ENCODE peak calls at places on chromosomes 3 and 15, in eight cellular contexts. One of them, this sample, is unnamed. For H3K4me1 and H3K36me3, the result is how much of the 10 kb centered on the place peaks cover.

GRCh38 chr15:30906366-30906765 is 2.7 kb downstream of the FAN1 start:
- DNase-seq in CD8-positive, alpha-beta T cell: no peak
- DNase-seq in fibroblast of lung: no peak
- DNase-seq in thoracic aorta: no peak
- DNase-seq in osteoblast: no peak
- DNase-seq in ovary: no peak
- DNase-seq in body of pancreas: no peak
- DNase-seq in IMR-90: no peak
- DNase-seq in this sample: no peak

GRCh38 chr3:60657972-60658371 is 593.3 kb downstream of the FHIT start:
- DNase-seq in thoracic aorta: no peak
- DNase-seq in osteoblast: no peak
- DNase-seq in fibroblast of lung: no peak
- DNase-seq in IMR-90: no peak
- DNase-seq in ovary: no peak
- DNase-seq in body of pancreas: no peak
- DNase-seq in CD8-positive, alpha-beta T cell: no peak
- DNase-seq in this sample: no peak

GRCh38 chr15:73924258-73924921 is 1.9 kb upstream of the LOXL1 start:
- DNase-seq in IMR-90: peak
- DNase-seq in CD8-positive, alpha-beta T cell: no peak
- DNase-seq in thoracic aorta: no peak
- DNase-seq in ovary: peak
- DNase-seq in fibroblast of lung: peak
- DNase-seq in osteoblast: peak
- DNase-seq in body of pancreas: no peak
- DNase-seq in this sample: peak

GRCh38 chr3:32872487-32873382 is 54.9 kb downstream of the TRIM71 start:
- DNase-seq in IMR-90: no peak
- DNase-seq in ovary: peak
- DNase-seq in thoracic aorta: no peak
- DNase-seq in body of pancreas: peak
- DNase-seq in fibroblast of lung: peak
- DNase-seq in CD8-positive, alpha-beta T cell: no peak
- DNase-seq in osteoblast: no peak
- DNase-seq in this sample: no peak

GRCh38 chr3:17077614-17078013 is 192.9 kb downstream of the PLCL2 start:
- DNase-seq in ovary: no peak
- DNase-seq in thoracic aorta: no peak
- DNase-seq in CD8-positive, alpha-beta T cell: no peak
- DNase-seq in IMR-90: no peak
- DNase-seq in fibroblast of lung: no peak
- DNase-seq in osteoblast: peak
- DNase-seq in body of pancreas: no peak
- DNase-seq in this sample: no peak

GRCh38 chr3:52521881-52522650 is 11.6 kb downstream of the NT5DC2 start:
- DNase-seq in thoracic aorta: no peak
- DNase-seq in IMR-90: no peak
- DNase-seq in fibroblast of lung: no peak
- DNase-seq in body of pancreas: no peak
- DNase-seq in CD8-positive, alpha-beta T cell: no peak
- DNase-seq in osteoblast: peak
- DNase-seq in ovary: no peak
- DNase-seq in this sample: no peak

GRCh38 chr3:172132159-172132586 is 92.8 kb downstream of the FNDC3B start:
- DNase-seq in osteoblast: no peak
- DNase-seq in CD8-positive, alpha-beta T cell: no peak
- DNase-seq in fibroblast of lung: no peak
- DNase-seq in thoracic aorta: no peak
- DNase-seq in ovary: no peak
- DNase-seq in IMR-90: no peak
- DNase-seq in body of pancreas: no peak
- DNase-seq in this sample: no peak

GRCh38 chr3:109851854-109852253 is 514.5 kb upstream of the DPPA4 start:
- DNase-seq in fibroblast of lung: no peak
- DNase-seq in body of pancreas: no peak
- DNase-seq in CD8-positive, alpha-beta T cell: no peak
- DNase-seq in ovary: no peak
- DNase-seq in IMR-90: no peak
- DNase-seq in osteoblast: no peak
- DNase-seq in thoracic aorta: no peak
- DNase-seq in this sample: no peak

GRCh38 chr3:57977755-57978715 is 30.2 kb upstream of the FLNB start:
- DNase-seq in fibroblast of lung: no peak
- DNase-seq in CD8-positive, alpha-beta T cell: no peak
- DNase-seq in IMR-90: no peak
- DNase-seq in body of pancreas: no peak
- DNase-seq in thoracic aorta: no peak
- DNase-seq in osteoblast: peak
- DNase-seq in ovary: no peak
- DNase-seq in this sample: no peak

GRCh38 chr3:25520926-25521559 is 93.0 kb downstream of the RARB start:
- DNase-seq in body of pancreas: no peak
- DNase-seq in CD8-positive, alpha-beta T cell: no peak
- DNase-seq in ovary: no peak
- DNase-seq in IMR-90: no peak
- DNase-seq in fibroblast of lung: no peak
- DNase-seq in osteoblast: no peak
- DNase-seq in thoracic aorta: no peak
- DNase-seq in this sample: no peak

GRCh38 chr3:69095636-69096035 is 10.9 kb downstream of the ARL6IP5 start:
- DNase-seq in body of pancreas: no peak
- DNase-seq in ovary: no peak
- DNase-seq in IMR-90: no peak
- DNase-seq in osteoblast: no peak
- DNase-seq in CD8-positive, alpha-beta T cell: no peak
- DNase-seq in thoracic aorta: no peak
- DNase-seq in fibroblast of lung: no peak
- DNase-seq in this sample: no peak

GRCh38 chr3:156483961-156484787 is 70.7 kb downstream of the SSR3 start:
- DNase-seq in ovary: peak
- DNase-seq in osteoblast: no peak
- DNase-seq in thoracic aorta: no peak
- DNase-seq in CD8-positive, alpha-beta T cell: no peak
- DNase-seq in IMR-90: peak
- DNase-seq in body of pancreas: no peak
- DNase-seq in fibroblast of lung: peak
- DNase-seq in this sample: peak

GRCh38 chr3:47889001-47889757 is 86.2 kb downstream of the DHX30 start:
- DNase-seq in IMR-90: no peak
- DNase-seq in body of pancreas: no peak
- DNase-seq in fibroblast of lung: no peak
- DNase-seq in ovary: no peak
- DNase-seq in thoracic aorta: no peak
- DNase-seq in osteoblast: no peak
- DNase-seq in CD8-positive, alpha-beta T cell: no peak
- DNase-seq in this sample: no peak

GRCh38 chr3:10300087-10300486 is 7.3 kb upstream of the GHRL start:
- DNase-seq in body of pancreas: no peak
- DNase-seq in fibroblast of lung: no peak
- DNase-seq in osteoblast: no peak
- DNase-seq in IMR-90: no peak
- DNase-seq in ovary: no peak
- DNase-seq in thoracic aorta: no peak
- DNase-seq in CD8-positive, alpha-beta T cell: no peak
- DNase-seq in this sample: no peak

GRCh38 chr3:17798000-17798399 is 55.6 kb upstream of the TBC1D5 start:
- DNase-seq in IMR-90: no peak
- DNase-seq in ovary: no peak
- DNase-seq in CD8-positive, alpha-beta T cell: no peak
- DNase-seq in osteoblast: no peak
- DNase-seq in body of pancreas: no peak
- DNase-seq in fibroblast of lung: no peak
- DNase-seq in thoracic aorta: no peak
- DNase-seq in this sample: no peak

GRCh38 chr3:185270262-185270955 is 16.6 kb upstream of the EHHADH start:
- DNase-seq in fibroblast of lung: peak
- DNase-seq in osteoblast: peak
- DNase-seq in ovary: no peak
- DNase-seq in CD8-positive, alpha-beta T cell: no peak
- DNase-seq in body of pancreas: no peak
- DNase-seq in IMR-90: peak
- DNase-seq in thoracic aorta: no peak
- DNase-seq in this sample: peak

GRCh38 chr3:4584537-4585249 is 91.5 kb downstream of the ITPR1 start:
- DNase-seq in body of pancreas: no peak
- DNase-seq in CD8-positive, alpha-beta T cell: no peak
- DNase-seq in osteoblast: peak
- DNase-seq in fibroblast of lung: no peak
- DNase-seq in ovary: peak
- DNase-seq in thoracic aorta: no peak
- DNase-seq in IMR-90: peak
- DNase-seq in this sample: no peak

GRCh38 chr3:141015486-141015885 is 35.7 kb upstream of the SPSB4 start:
- DNase-seq in CD8-positive, alpha-beta T cell: no peak
- DNase-seq in fibroblast of lung: peak
- DNase-seq in osteoblast: peak
- DNase-seq in thoracic aorta: no peak
- DNase-seq in IMR-90: no peak
- DNase-seq in ovary: no peak
- DNase-seq in body of pancreas: no peak
- DNase-seq in this sample: no peak

GRCh38 chr3:141336672-141337522 is 31.4 kb upstream of the ZBTB38 start:
- DNase-seq in IMR-90: peak
- DNase-seq in ovary: no peak
- DNase-seq in body of pancreas: no peak
- DNase-seq in thoracic aorta: no peak
- DNase-seq in osteoblast: peak
- DNase-seq in CD8-positive, alpha-beta T cell: no peak
- DNase-seq in fibroblast of lung: peak
- DNase-seq in this sample: no peak

DNA sequence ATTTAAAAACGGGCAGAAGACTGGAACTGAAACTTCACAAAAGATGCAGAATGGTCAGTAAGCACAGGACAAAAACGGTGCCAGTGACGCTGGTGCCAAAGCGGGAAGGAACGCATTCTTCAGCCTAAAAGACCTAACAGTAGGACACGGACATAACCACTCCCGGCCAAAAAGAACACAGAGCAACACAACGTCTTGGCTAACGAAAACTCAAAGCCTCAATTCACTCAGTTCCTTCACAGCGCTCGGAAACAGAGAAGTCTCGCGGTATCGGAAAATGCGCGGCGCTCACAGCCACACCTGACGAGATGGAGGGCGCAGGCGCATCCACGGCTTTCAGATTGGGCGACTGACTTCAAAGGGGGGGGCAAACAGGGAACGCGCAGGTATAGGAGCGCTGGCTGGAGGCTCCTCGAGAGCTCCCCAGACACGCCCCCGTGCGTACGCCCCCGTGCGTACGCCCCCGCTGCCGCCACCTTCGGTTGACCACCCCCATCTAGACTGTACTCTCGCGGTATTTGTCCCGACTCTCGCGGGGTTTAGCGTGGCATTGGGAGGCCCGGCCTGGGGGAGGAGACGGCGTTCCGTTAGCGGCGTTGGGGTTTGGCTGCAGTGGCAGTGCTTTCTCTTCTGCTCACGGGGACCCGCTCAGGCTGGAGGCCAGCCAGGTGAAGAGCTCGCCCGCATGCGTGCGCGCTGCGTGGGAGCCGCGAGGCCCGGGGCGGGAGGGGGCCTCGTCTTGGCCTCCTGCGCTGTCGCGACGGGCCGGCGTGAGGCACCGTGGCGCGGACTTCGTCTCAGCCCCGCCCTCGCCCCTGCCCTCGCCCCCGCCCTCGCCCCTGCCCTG is at the start of gene NKTR:
- DNase-seq in thoracic aorta: peak
- DNase-seq in IMR-90: peak
- DNase-seq in body of pancreas: peak
- DNase-seq in fibroblast of lung: peak
- DNase-seq in osteoblast: peak
- DNase-seq in CD8-positive, alpha-beta T cell: peak
- DNase-seq in ovary: peak
- DNase-seq in this sample: peak
- TF ChIP-seq CTCF in thoracic aorta: no peak
- TF ChIP-seq CTCF in IMR-90: no peak
- TF ChIP-seq CTCF in body of pancreas: no peak
- TF ChIP-seq CTCF in fibroblast of lung: no peak
- TF ChIP-seq CTCF in osteoblast: no peak
- TF ChIP-seq CTCF in CD8-positive, alpha-beta T cell: no peak
- TF ChIP-seq CTCF in ovary: no peak
- TF ChIP-seq CTCF in this sample: no peak

GRCh38 chr3:134330895-134331810 is 43.1 kb downstream of the AMOTL2 start:
- DNase-seq in IMR-90: peak
- DNase-seq in CD8-positive, alpha-beta T cell: no peak
- DNase-seq in thoracic aorta: no peak
- DNase-seq in ovary: no peak
- DNase-seq in fibroblast of lung: peak
- DNase-seq in osteoblast: peak
- DNase-seq in body of pancreas: no peak
- DNase-seq in this sample: no peak
- H3K4me1 ChIP-seq in IMR-90: half or more
- H3K4me1 ChIP-seq in CD8-positive, alpha-beta T cell: under half
- H3K4me1 ChIP-seq in thoracic aorta: half or more
- H3K4me1 ChIP-seq in ovary: under half
- H3K4me1 ChIP-seq in fibroblast of lung: half or more
- H3K4me1 ChIP-seq in osteoblast: half or more
- H3K4me1 ChIP-seq in body of pancreas: under half
- H3K4me1 ChIP-seq in this sample: under half

GRCh38 chr3:124659175-124659574 is 71.1 kb upstream of the UMPS start:
- DNase-seq in ovary: no peak
- DNase-seq in body of pancreas: no peak
- DNase-seq in CD8-positive, alpha-beta T cell: no peak
- DNase-seq in IMR-90: no peak
- DNase-seq in fibroblast of lung: no peak
- DNase-seq in thoracic aorta: no peak
- DNase-seq in osteoblast: no peak
- DNase-seq in this sample: no peak
- H3K36me3 ChIP-seq in ovary: under half
- H3K36me3 ChIP-seq in body of pancreas: under half
- H3K36me3 ChIP-seq in CD8-positive, alpha-beta T cell: under half
- H3K36me3 ChIP-seq in IMR-90: under half
- H3K36me3 ChIP-seq in fibroblast of lung: under half
- H3K36me3 ChIP-seq in thoracic aorta: under half
- H3K36me3 ChIP-seq in osteoblast: under half
- H3K36me3 ChIP-seq in this sample: under half

GRCh38 chr3:27281671-27282150 is 87.5 kb downstream of the NEK10 start:
- DNase-seq in body of pancreas: no peak
- DNase-seq in IMR-90: no peak
- DNase-seq in osteoblast: no peak
- DNase-seq in thoracic aorta: no peak
- DNase-seq in ovary: no peak
- DNase-seq in CD8-positive, alpha-beta T cell: no peak
- DNase-seq in fibroblast of lung: no peak
- DNase-seq in this sample: no peak

GRCh38 chr3:27278391-27279055 is 90.7 kb downstream of the NEK10 start:
- DNase-seq in body of pancreas: no peak
- DNase-seq in IMR-90: no peak
- DNase-seq in ovary: no peak
- DNase-seq in thoracic aorta: no peak
- DNase-seq in CD8-positive, alpha-beta T cell: no peak
- DNase-seq in fibroblast of lung: no peak
- DNase-seq in osteoblast: no peak
- DNase-seq in this sample: no peak

DNA sequence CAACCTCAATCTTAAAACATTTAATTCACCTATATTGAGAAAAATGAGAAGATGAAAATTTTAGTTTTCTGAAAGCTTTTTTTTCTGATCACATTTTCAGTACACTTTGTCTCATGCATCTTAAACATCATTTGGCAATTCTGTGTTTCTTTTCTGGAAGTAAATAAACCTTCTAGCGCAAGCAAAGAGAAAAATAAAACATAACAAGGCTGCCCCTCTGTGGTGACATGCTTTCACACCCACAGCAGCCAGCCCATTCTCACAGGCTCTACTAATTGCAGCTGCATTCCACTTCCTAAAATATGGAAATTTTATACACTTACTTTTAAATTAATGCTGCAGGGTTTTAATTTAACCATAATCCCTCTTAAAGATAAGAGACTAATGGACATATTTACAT is 90.0 kb downstream of the NEK10 start:
- DNase-seq in fibroblast of lung: peak
- DNase-seq in CD8-positive, alpha-beta T cell: no peak
- DNase-seq in IMR-90: no peak
- DNase-seq in osteoblast: no peak
- DNase-seq in thoracic aorta: no peak
- DNase-seq in body of pancreas: peak
- DNase-seq in ovary: no peak
- DNase-seq in this sample: no peak
- TF ChIP-seq CTCF in fibroblast of lung: peak
- TF ChIP-seq CTCF in CD8-positive, alpha-beta T cell: no peak
- TF ChIP-seq CTCF in IMR-90: peak
- TF ChIP-seq CTCF in osteoblast: peak
- TF ChIP-seq CTCF in thoracic aorta: peak
- TF ChIP-seq CTCF in body of pancreas: peak
- TF ChIP-seq CTCF in ovary: no peak
- TF ChIP-seq CTCF in this sample: no peak